ENCODE peak calls at places on chromosomes 4 and X, in four cellular contexts. T is stimulated activated CD8-positive, alpha-beta memory T cell treated with anti-CD3 and anti-CD28 coated beads, Interleukin-4, amount 100 ng/mL, for 1 hour; X is suprapubic skin; C is HEK293T. Q is an unnamed sample.

GRCh38 chr4:6055436-6055835 is 37.2 kb upstream of the C4orf50 start:
- DNase-seq in T (no peak), X (no peak), C (no peak), Q (no peak)

GRCh38 chr4:140858897-140859296 is 102.7 kb upstream of the TBC1D9 start:
- DNase-seq in T (no peak), X (no peak), C (peak; percentile 33), Q (no peak)

GRCh38 chrX:23008431-23009099 is 8.8 kb downstream of the DDX53 start:
- DNase-seq in T (no peak), X (no peak), C (peak; percentile 8), Q (peak; percentile 6)

GRCh38 chrX:68428431-68428830 is 4.9 kb downstream of the OPHN1 start:
- DNase-seq in T (no peak), X (no peak), C (no peak), Q (no peak)

GRCh38 chr4:48127882-48128394 is 6.1 kb downstream of the TXK start:
- DNase-seq in T (peak; percentile 44), X (no peak), C (peak; percentile 32), Q (peak; percentile 92)

GRCh38 chr4:113950207-113950606 is 29.2 kb downstream of the ARSJ start:
- DNase-seq in T (no peak), X (no peak), C (no peak), Q (no peak)

GRCh38 chr4:2886622-2887021 is 43.0 kb downstream of the ADD1 start:
- DNase-seq in T (no peak), X (no peak), C (no peak), Q (no peak)

GRCh38 chrX:149145845-149146285 is 359.2 kb downstream of the IDS start:
- DNase-seq in T (no peak), X (no peak), C (peak; percentile 32), Q (no peak)

GRCh38 chrX:4805559-4805958 is 1092.1 kb upstream of the PRKX start:
- DNase-seq in T (no peak), X (no peak), C (no peak), Q (no peak)

GRCh38 chr4:138162259-138162658 is 79.9 kb downstream of the SLC7A11 start:
- DNase-seq in T (no peak), X (no peak), C (no peak), Q (no peak)

GRCh38 chrX:18938710-18939109 is 45.2 kb downstream of the PHKA2 start:
- DNase-seq in T (no peak), X (no peak), C (peak; percentile 16), Q (no peak)

GRCh38 chr4:125313989-125314602 is 659 bp upstream of the FAT4 start:
- DNase-seq in T (no peak), X (no peak), C (peak; percentile 13), Q (peak; percentile 40)

GRCh38 chrX:17527135-17527701 is 152.2 kb downstream of the NHS start:
- DNase-seq in T (no peak), X (no peak), C (no peak), Q (no peak)

GRCh38 chrX:39903937-39904336 is 193.8 kb downstream of the BCOR start:
- DNase-seq in T (no peak), X (no peak), C (no peak), Q (no peak)

GRCh38 chrX:8879750-8880149 is 78.6 kb upstream of the FAM9A start:
- DNase-seq in T (no peak), X (no peak), C (peak; percentile 15), Q (peak; percentile 7)

GRCh38 chr4:165493359-165493758 is 114.6 kb downstream of the CPE start:
- DNase-seq in T (peak; percentile 29), X (peak; percentile 84), C (peak; percentile 26), Q (peak; percentile 71)

GRCh38 chr4:79528241-79528706 is 120.2 kb upstream of the GK2 start:
- DNase-seq in T (no peak), X (no peak), C (no peak), Q (peak; percentile 19)

GRCh38 chrX:13579696-13580095 is 10.3 kb downstream of the EGFL6 start:
- DNase-seq in T (no peak), X (no peak), C (no peak), Q (no peak)

GRCh38 chr4:148054275-148054674 is 322.4 kb downstream of the ARHGAP10 start:
- DNase-seq in T (no peak), X (no peak), C (no peak), Q (peak; percentile 79)

GRCh38 chr4:172881645-172882044 is 287.0 kb upstream of the GALNT7 start:
- DNase-seq in T (no peak), X (no peak), C (no peak), Q (no peak)

GRCh38 chr4:88441696-88442095 is 15.2 kb upstream of the HERC5 start:
- DNase-seq in T (no peak), X (no peak), C (no peak), Q (no peak)

GRCh38 chr4:28449080-28449479 is 1588.4 kb downstream of the STIM2 start:
- DNase-seq in T (no peak), X (no peak), C (no peak), Q (no peak)

GRCh38 chrX:121781991-121782390 is 734.6 kb downstream of the GLUD2 start:
- DNase-seq in T (no peak), X (no peak), C (no peak), Q (no peak)